ENCODE peak calls at places on chromosomes 16 and 17, in ten cellular contexts. F is NCI-H345; J is KBM-7; D is stimulated activated CD8-positive, alpha-beta memory T cell treated with anti-CD3 and anti-CD28 coated beads, Interleukin-7, amount 100 ng/mL, for 4 hours; R is HEK293T; O is activated T-helper 1 cell treated with anti-CD3 and anti-CD28 coated beads, Interleukin-2, amount 50 U/mL, for 16 hours; N is GM12865; X is aorta; K is GM03348; C is NCI-H1092 treated with DMSO at 0.1 percent for 48 hours. B is an unnamed sample.

GRCh38 chr16:74253146-74253545 is 43.5 kb upstream of the PSMD7 start:
- DNase-seq in F (no peak), J (no peak), D (no peak), R (no peak), O (no peak), N (no peak), X (no peak), K (no peak), C (peak), B (no peak)

GRCh38 chr16:56999409-57000270 is 10.3 kb downstream of the NLRC5 start:
- DNase-seq in F (no peak), J (no peak), D (no peak), R (no peak), O (no peak), N (peak), X (no peak), K (no peak), C (no peak), B (no peak)

GRCh38 chr17:31825961-31826691 is 32.9 kb downstream of the COPRS start:
- DNase-seq in F (no peak), J (no peak), D (no peak), R (no peak), O (no peak), N (no peak), X (peak), K (no peak), C (no peak), B (no peak)

GRCh38 chr16:50259334-50260205 is 6.8 kb upstream of the ADCY7 start:
- DNase-seq in F (peak), J (no peak), D (no peak), R (no peak), O (no peak), N (no peak), X (peak), K (peak), C (peak), B (no peak)

GRCh38 chr16:87201052-87201451 is 116.1 kb downstream of the C16orf95 start:
- DNase-seq in F (no peak), J (no peak), D (no peak), R (no peak), O (no peak), N (no peak), X (peak), K (peak), C (no peak), B (peak)

GRCh38 chr17:58970966-58971575 is 135.6 kb downstream of the TRIM37 start:
- DNase-seq in F (no peak), J (no peak), D (no peak), R (no peak), O (no peak), N (no peak), X (no peak), K (peak), C (no peak), B (peak)

GRCh38 chr16:29738514-29738913 is 7.3 kb downstream of the C16orf54 start:
- DNase-seq in F (no peak), J (no peak), D (peak), R (no peak), O (no peak), N (peak), X (peak), K (no peak), C (no peak), B (no peak)

GRCh38 chr17:44997733-44998520 is 29.8 kb upstream of the C1QL1 start:
- DNase-seq in F (no peak), J (no peak), D (no peak), R (no peak), O (no peak), N (no peak), X (no peak), K (no peak), C (no peak), B (no peak)